ENCODE peak calls at places on chromosome 4, in six cellular contexts. D is NCI-H345, O is NCI-H1092 treated with DMSO at 0.1 percent for 48 hours, N is aorta, Y is GM12891, R is hippocampal formation. B is an unnamed sample.

GRCh38 chr4:15649914-15650545 is 5.1 kb downstream of the FBXL5 start:
- DNase-seq in D (peak), R (peak), N (no peak), O (peak), Y (no peak), B (no peak)

GRCh38 chr4:129526812-129527211 is 430.9 kb downstream of the C4orf33 start:
- DNase-seq in N (no peak), Y (no peak), D (no peak), R (no peak), O (peak), B (peak)

GRCh38 chr4:107950746-107951540 is 19.6 kb downstream of the CYP2U1 start:
- DNase-seq in R (no peak), O (no peak), N (no peak), Y (no peak), D (no peak), B (peak)

GRCh38 chr4:73520821-73521220 is 39.3 kb downstream of the AFM start:
- DNase-seq in Y (no peak), O (no peak), D (peak), R (no peak), N (no peak), B (peak)

GRCh38 chr4:101977096-101977495 is 186.6 kb downstream of the BANK1 start:
- DNase-seq in R (no peak), Y (no peak), N (no peak), O (no peak), D (no peak), B (peak)

GRCh38 chr4:138867404-138867803 is 148.2 kb upstream of the NOCT start:
- DNase-seq in O (no peak), D (no peak), N (no peak), Y (no peak), R (no peak), B (no peak)

GRCh38 chr4:163395055-163395454 is 51.4 kb downstream of the NPY5R start:
- DNase-seq in Y (no peak), D (no peak), R (no peak), O (no peak), N (no peak), B (no peak)

GRCh38 chr4:106058919-106059318 is 163.6 kb downstream of the NPNT start:
- DNase-seq in R (no peak), D (no peak), O (no peak), Y (no peak), N (no peak), B (peak)

GRCh38 chr4:5572114-5572513 is 136.2 kb downstream of the EVC2 start:
- DNase-seq in O (no peak), N (no peak), D (no peak), R (no peak), Y (no peak), B (no peak)

GRCh38 chr4:176034498-176034897 is 31.1 kb upstream of the WDR17 start:
- DNase-seq in D (peak), N (no peak), O (peak), R (peak), Y (no peak), B (peak)

GRCh38 chr4:153936121-153936520 is 147.2 kb upstream of the SFRP2 start:
- DNase-seq in D (no peak), Y (no peak), O (no peak), N (no peak), R (no peak), B (no peak)

GRCh38 chr4:182189107-182189878 is 53.9 kb upstream of the TENM3 start:
- DNase-seq in O (no peak), D (no peak), N (no peak), R (no peak), Y (no peak), B (peak)

GRCh38 chr4:70654605-70655011 is 11.7 kb downstream of the JCHAIN start:
- DNase-seq in D (no peak), R (no peak), O (no peak), Y (no peak), N (no peak), B (no peak)

GRCh38 chr4:105714071-105714521 is 5.5 kb downstream of the GSTCD start:
- DNase-seq in Y (no peak), N (no peak), O (no peak), R (no peak), D (no peak), B (peak)

GRCh38 chr4:48315728-48316630 is 25.4 kb upstream of the SLAIN2 start:
- DNase-seq in R (no peak), D (peak), N (no peak), Y (peak), O (peak), B (no peak)

GRCh38 chr4:68368566-68369473 is 18.9 kb upstream of the YTHDC1 start:
- DNase-seq in Y (no peak), N (no peak), O (no peak), D (no peak), R (no peak), B (peak)

GRCh38 chr4:4860803-4861591 is 1.5 kb downstream of the MSX1 start:
- DNase-seq in Y (no peak), D (no peak), N (no peak), R (no peak), O (no peak), B (no peak)

GRCh38 chr4:168449740-168450442 is 30.4 kb downstream of the DDX60L start:
- DNase-seq in D (no peak), R (no peak), Y (no peak), N (no peak), O (no peak), B (no peak)

GRCh38 chr4:21768349-21769310 is 179.9 kb downstream of the KCNIP4 start:
- DNase-seq in O (peak), N (no peak), R (no peak), Y (no peak), D (peak), B (peak)

GRCh38 chr4:125702406-125702805 is 387.7 kb downstream of the FAT4 start:
- DNase-seq in O (no peak), Y (no peak), D (no peak), R (no peak), N (no peak), B (no peak)

GRCh38 chr4:85500110-85500867 is 25.3 kb downstream of the ARHGAP24 start:
- DNase-seq in O (no peak), R (no peak), Y (no peak), N (no peak), D (no peak), B (no peak)

GRCh38 chr4:99389606-99390005 is 37.1 kb upstream of the ADH1C start:
- DNase-seq in N (no peak), Y (no peak), D (no peak), O (no peak), R (no peak), B (no peak)

GRCh38 chr4:10457255-10457801 is at the start of gene ZNF518B:
- DNase-seq in D (peak), Y (peak), O (peak), N (peak), R (no peak), B (no peak)

GRCh38 chr4:15303052-15303641 is 124.7 kb upstream of the C1QTNF7 start:
- DNase-seq in D (no peak), Y (no peak), O (no peak), N (no peak), R (no peak), B (peak)

GRCh38 chr4:177369372-177369771 is 59.7 kb downstream of the NEIL3 start:
- DNase-seq in R (no peak), N (no peak), Y (no peak), D (no peak), O (no peak), B (no peak)

GRCh38 chr4:184814686-184815045 is 11.1 kb downstream of the ACSL1 start:
- DNase-seq in N (no peak), R (no peak), D (no peak), O (no peak), Y (no peak), B (no peak)

GRCh38 chr4:156197216-156197615 is 243.6 kb upstream of the CTSO start:
- DNase-seq in D (no peak), N (no peak), Y (no peak), O (no peak), R (no peak), B (no peak)

GRCh38 chr4:57102050-57102564 is 8.1 kb downstream of the IGFBP7 start:
- DNase-seq in O (no peak), D (no peak), R (no peak), Y (no peak), N (no peak), B (no peak)

GRCh38 chr4:10005632-10006031 is 15.7 kb downstream of the SLC2A9 start:
- DNase-seq in Y (no peak), O (no peak), R (no peak), N (no peak), D (no peak), B (no peak)

GRCh38 chr4:54940996-54941395 is 184.4 kb downstream of the KDR start:
- DNase-seq in R (no peak), O (no peak), N (no peak), D (no peak), Y (no peak), B (no peak)

GRCh38 chr4:175947117-175947722 is 118.4 kb upstream of the WDR17 start:
- DNase-seq in O (peak), R (no peak), N (no peak), Y (no peak), D (peak), B (peak)

GRCh38 chr4:115165503-115165902 is 52.1 kb upstream of the NDST4 start:
- DNase-seq in O (no peak), N (no peak), Y (no peak), R (no peak), D (no peak), B (no peak)

GRCh38 chr4:134202557-134202956 is 968 bp upstream of the PABPC4L start:
- DNase-seq in D (peak), N (no peak), Y (no peak), O (peak), R (no peak), B (peak)

GRCh38 chr4:54945838-54946237 is 179.6 kb downstream of the KDR start:
- DNase-seq in N (no peak), R (no peak), Y (no peak), D (no peak), O (no peak), B (no peak)

GRCh38 chr4:118557298-118557851 is 127.8 kb upstream of the METTL14 start:
- DNase-seq in N (no peak), D (peak), O (peak), Y (no peak), R (no peak), B (peak)

GRCh38 chr4:3227878-3228675 is 20.9 kb upstream of the MSANTD1 start:
- DNase-seq in N (peak), Y (no peak), R (no peak), O (peak), D (no peak), B (no peak)

GRCh38 chr4:52869196-52869595 is 7.1 kb downstream of the RASL11B start:
- DNase-seq in N (peak), R (peak), D (no peak), O (peak), Y (no peak), B (no peak)

B was measured in foreskin keratinocyte.